ENCODE peak calls at places on chromosomes 13 and 19, in four cellular contexts. U is H9, X is mesendoderm, V is H1. R is an unnamed sample.

GRCh38 chr13:31242342-31242741 is 42.6 kb downstream of the B3GLCT start:
- DNase-seq in U (no peak), X (no peak), V (no peak), R (no peak)

GRCh38 chr19:7415163-7415856 is 66.6 kb downstream of the ARHGEF18 start:
- DNase-seq in U (no peak), X (no peak), V (no peak), R (peak)

GRCh38 chr13:19927117-19927734 is 31.3 kb upstream of the ZMYM2 start:
- DNase-seq in U (no peak), X (peak), V (no peak), R (peak)

GRCh38 chr13:25375727-25376358 is 4.1 kb downstream of the ATP8A2 start:
- DNase-seq in U (peak), X (peak), V (peak), R (peak)

GRCh38 chr13:63249411-63249810 is 1833.8 kb upstream of the PCDH20 start:
- DNase-seq in U (no peak), X (no peak), V (no peak), R (no peak)

GRCh38 chr19:2549701-2550191 is 73.8 kb downstream of the GADD45B start:
- DNase-seq in U (no peak), X (no peak), V (no peak), R (peak)

GRCh38 chr13:74061939-74062595 is 72.1 kb downstream of the KLF12 start:
- DNase-seq in U (no peak), X (no peak), V (no peak), R (peak)

GRCh38 chr19:51246153-51246552 is 4.7 kb upstream of the SIGLECL1 start:
- DNase-seq in U (no peak), X (no peak), V (no peak), R (peak)

GRCh38 chr13:75993246-75993645 is 357.1 kb downstream of the LMO7 start:
- DNase-seq in U (no peak), X (no peak), V (no peak), R (no peak)

GRCh38 chr13:113178070-113178895 is 19.8 kb downstream of the PROZ start:
- DNase-seq in U (no peak), X (peak), V (no peak), R (peak)

GRCh38 chr19:2500861-2501260 is 24.9 kb downstream of the GADD45B start:
- DNase-seq in U (no peak), X (no peak), V (no peak), R (no peak)

GRCh38 chr19:28504727-28505126 is 708.2 kb downstream of the UQCRFS1 start:
- DNase-seq in U (no peak), X (peak), V (no peak), R (no peak)

GRCh38 chr19:3508771-3509535 is 2.8 kb downstream of the FZR1 start:
- DNase-seq in U (no peak), X (no peak), V (no peak), R (peak)

GRCh38 chr13:36193151-36193855 is 21.1 kb downstream of the SOHLH2 start:
- DNase-seq in U (no peak), X (peak), V (no peak), R (no peak)

GRCh38 chr19:32337176-32337808 is 8.1 kb upstream of the ZNF507 start:
- DNase-seq in U (no peak), X (no peak), V (no peak), R (no peak)

GRCh38 chr13:52707375-52707774 is 32.2 kb downstream of the CNMD start:
- DNase-seq in U (no peak), X (peak), V (no peak), R (no peak)

GRCh38 chr13:51862965-51863364 is 1.2 kb downstream of the CCDC70 start:
- DNase-seq in U (no peak), X (no peak), V (no peak), R (no peak)

GRCh38 chr13:30564489-30564888 is 53.2 kb upstream of the USPL1 start:
- DNase-seq in U (no peak), X (no peak), V (no peak), R (no peak)

GRCh38 chr13:35256459-35257148 is 219.9 kb downstream of the MAB21L1 start:
- DNase-seq in U (no peak), X (no peak), V (no peak), R (no peak)

GRCh38 chr13:114161028-114161556 is 18.0 kb upstream of the CFAP97D2 start:
- DNase-seq in U (no peak), X (no peak), V (no peak), R (no peak)

GRCh38 chr19:18170714-18171255 is 2.8 kb upstream of the IFI30 start:
- DNase-seq in U (no peak), X (no peak), V (no peak), R (no peak)

GRCh38 chr19:2706251-2706650 is 3.8 kb upstream of the GNG7 start:
- DNase-seq in U (no peak), X (no peak), V (no peak), R (no peak)

GRCh38 chr19:55369651-55370304 is 485 bp downstream of the IL11 start:
- DNase-seq in U (peak), X (peak), V (peak), R (peak)

GRCh38 chr19:15265849-15266248 is 33.6 kb upstream of the EPHX3 start:
- DNase-seq in U (no peak), X (no peak), V (no peak), R (peak)

GRCh38 chr13:73254827-73255226 is 196.0 kb downstream of the KLF5 start:
- DNase-seq in U (no peak), X (no peak), V (no peak), R (no peak)

GRCh38 chr13:40692946-40693345 is 26.5 kb upstream of the FOXO1 start:
- DNase-seq in U (no peak), X (no peak), V (no peak), R (no peak)

GRCh38 chr19:32174386-32175113 is 170.9 kb upstream of the ZNF507 start:
- DNase-seq in U (no peak), X (no peak), V (peak), R (no peak)

GRCh38 chr13:30045916-30046704 is 195.7 kb upstream of the UBL3 start:
- DNase-seq in U (no peak), X (no peak), V (peak), R (peak)

GRCh38 chr13:113860051-113860471 is 3.8 kb downstream of the GAS6 start:
- DNase-seq in U (peak), X (peak), V (peak), R (no peak)

GRCh38 chr13:69556540-69557196 is 551.0 kb upstream of the ATXN8OS start:
- DNase-seq in U (peak), X (peak), V (no peak), R (no peak)

GRCh38 chr13:78030351-78030750 is 111.7 kb upstream of the EDNRB start:
- DNase-seq in U (no peak), X (no peak), V (no peak), R (no peak)

GRCh38 chr13:57633141-57633949 is 1.8 kb downstream of the PCDH17 start:
- DNase-seq in U (peak), X (peak), V (peak), R (no peak)

GRCh38 chr13:79435549-79435948 is 29.5 kb upstream of the RBM26 start:
- DNase-seq in U (no peak), X (no peak), V (no peak), R (peak)

GRCh38 chr13:51912091-51912490 is 50.3 kb downstream of the CCDC70 start:
- DNase-seq in U (peak), X (no peak), V (no peak), R (no peak)

GRCh38 chr19:33064778-33065550 is at the start of gene RHPN2:
- DNase-seq in U (peak), X (peak), V (peak), R (peak)

GRCh38 chr13:24050292-24050711 is 110.2 kb upstream of the SPATA13 start:
- DNase-seq in U (no peak), X (no peak), V (no peak), R (peak)

GRCh38 chr13:46178143-46178542 is 3.8 kb downstream of the LCP1 start:
- DNase-seq in U (no peak), X (no peak), V (no peak), R (no peak)

GRCh38 chr13:43596924-43597598 is 189.7 kb downstream of the ENOX1 start:
- DNase-seq in U (no peak), X (no peak), V (no peak), R (no peak)

GRCh38 chr13:93224545-93224944 is 2.1 kb upstream of the GPC6 start:
- DNase-seq in U (peak), X (peak), V (no peak), R (peak)

GRCh38 chr19:41843371-41843770 is 1.1 kb downstream of the LYPD4 start:
- DNase-seq in U (no peak), X (no peak), V (no peak), R (no peak)
- H4K5ac ChIP-seq in U (no peak), X (no peak), V (no peak), R (no peak)

GRCh38 chr13:90448466-90449037 is 898.9 kb upstream of the MIR17HG start:
- DNase-seq in U (no peak), X (no peak), V (no peak), R (no peak)

GRCh38 chr13:90447034-90447734 is 900.3 kb upstream of the MIR17HG start:
- DNase-seq in U (no peak), X (no peak), V (no peak), R (no peak)

GRCh38 chr13:90445179-90445578 is 902.3 kb upstream of the MIR17HG start:
- DNase-seq in U (peak), X (peak), V (no peak), R (peak)

GRCh38 chr13:90444232-90444631 is 903.3 kb upstream of the MIR17HG start:
- DNase-seq in U (no peak), X (no peak), V (no peak), R (no peak)

DNA sequence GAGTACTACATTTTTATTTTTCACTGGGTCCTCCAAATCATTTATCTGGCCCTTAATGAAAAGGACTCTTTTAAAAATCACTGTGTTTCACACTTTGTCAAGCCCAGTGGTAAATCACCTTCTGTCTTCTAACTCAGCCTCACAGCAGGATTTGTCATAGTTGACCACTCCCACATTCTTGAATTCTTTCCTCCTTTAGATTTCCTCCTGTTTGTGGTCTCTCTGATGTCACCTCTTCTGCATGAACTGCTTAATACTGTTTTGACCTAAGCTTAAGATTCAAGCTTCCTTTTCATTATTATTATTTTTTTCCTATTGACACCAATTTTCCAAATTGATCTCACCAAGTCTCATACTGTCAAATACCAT is 899.8 kb upstream of the MIR17HG start:
- DNase-seq in U (no peak), X (peak), V (no peak), R (peak)
- H4K5ac ChIP-seq in U (no peak), X (no peak), V (no peak), R (no peak)

DNA sequence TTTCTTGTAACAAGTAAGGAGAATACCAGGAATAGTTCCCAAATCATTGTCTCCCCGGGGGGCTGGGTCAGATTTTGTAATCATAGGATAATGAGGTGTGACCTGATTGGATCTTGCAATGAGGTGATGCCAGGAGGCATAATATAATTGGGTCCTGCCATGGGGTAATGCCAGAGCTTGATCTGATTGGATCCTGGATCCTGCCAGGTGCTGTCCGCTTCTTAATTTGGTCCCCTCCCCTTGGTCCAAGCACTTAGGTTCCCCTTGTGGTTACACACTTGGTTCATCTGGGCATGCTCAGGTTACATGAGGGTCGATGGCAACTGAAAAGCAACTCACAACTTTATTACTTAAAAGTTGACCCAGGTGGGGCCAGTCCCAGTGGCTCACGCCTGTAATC is 20.1 kb downstream of the RASL11A start:
- DNase-seq in U (peak), X (peak), V (no peak), R (no peak)
- H4K5ac ChIP-seq in U (no peak), X (no peak), V (no peak), R (no peak)

DNA sequence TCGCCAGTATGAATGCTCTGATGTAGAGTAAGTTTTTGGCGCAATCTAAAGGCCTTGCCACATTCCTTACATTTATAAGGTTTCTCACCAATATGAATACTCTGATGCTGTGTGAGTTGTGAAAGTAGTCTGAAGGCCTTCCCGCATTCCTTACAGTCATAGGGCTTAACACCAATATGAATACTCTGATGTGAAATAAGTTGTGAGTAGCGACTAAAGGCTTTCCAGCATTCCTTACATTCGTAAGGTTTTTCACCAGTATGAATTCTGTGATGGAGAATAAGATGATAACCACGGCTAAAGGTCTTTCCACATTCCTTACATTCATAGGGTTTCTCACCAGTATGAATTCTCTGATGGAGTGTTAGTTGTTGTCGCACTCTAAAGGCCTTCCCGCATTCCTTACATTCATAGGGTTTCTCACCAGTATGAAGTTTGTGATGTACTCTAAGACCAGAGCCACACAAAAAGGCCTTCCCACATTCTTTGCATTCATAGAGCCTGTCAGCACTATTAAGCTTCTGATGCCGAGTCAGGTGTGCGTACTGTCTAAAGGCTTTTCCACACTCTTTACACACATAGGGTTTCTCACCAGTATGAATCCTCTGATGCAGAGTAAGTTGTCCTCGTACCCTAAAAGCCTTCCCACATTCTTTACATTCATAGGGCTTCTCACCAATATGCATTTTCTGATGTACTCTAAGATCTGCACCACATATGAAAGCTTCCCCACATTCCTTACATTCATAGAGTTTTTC is 14.1 kb upstream of the ZFP14 start:
- DNase-seq in U (no peak), X (peak), V (no peak), R (no peak)
- H4K5ac ChIP-seq in U (no peak), X (no peak), V (no peak), R (no peak)

GRCh38 chr13:96086736-96087135 is 3.2 kb upstream of the HS6ST3 start:
- DNase-seq in U (no peak), X (no peak), V (no peak), R (no peak)
- H4K5ac ChIP-seq in U (no peak), X (no peak), V (no peak), R (no peak)

DNA sequence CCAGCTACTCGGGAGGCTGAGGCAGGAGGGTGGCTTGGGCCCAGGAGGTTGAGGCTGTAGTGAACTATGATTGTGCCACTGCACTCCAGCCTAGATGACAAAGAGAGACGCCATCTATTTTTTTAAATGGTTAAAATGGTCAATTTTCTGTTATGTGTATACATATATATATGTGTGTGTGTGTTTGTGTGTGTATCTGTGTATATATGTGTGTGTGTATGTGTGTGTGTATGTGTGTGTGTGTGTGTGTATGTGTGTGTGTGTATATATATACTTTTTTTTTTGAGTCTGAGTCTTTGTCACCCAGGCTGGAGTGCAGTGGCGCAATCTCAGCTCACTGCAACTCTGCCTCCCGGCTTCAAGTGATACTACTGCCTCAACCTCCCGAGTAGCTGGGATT is 42.9 kb upstream of the KLF2 start:
- DNase-seq in U (no peak), X (no peak), V (no peak), R (no peak)
- H4K5ac ChIP-seq in U (no peak), X (no peak), V (no peak), R (no peak)

DNA sequence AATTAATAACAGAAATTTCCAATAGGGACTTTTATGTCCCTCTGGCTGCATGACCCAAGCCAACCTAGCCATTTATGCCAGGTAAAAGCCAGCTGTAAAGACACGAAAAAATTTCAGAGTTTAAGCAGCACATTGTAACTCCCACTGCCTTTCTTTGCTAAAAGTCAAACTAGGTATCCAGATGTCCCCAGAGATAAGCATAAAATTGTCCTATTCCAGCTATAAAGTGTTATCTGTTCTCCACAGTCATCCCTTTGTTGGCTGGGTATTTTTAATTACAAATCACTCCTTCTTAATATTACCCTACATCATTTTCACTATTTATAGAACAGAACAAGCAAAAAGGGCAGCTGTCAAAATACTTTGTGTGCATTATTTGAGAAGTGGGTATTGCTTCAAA is 3.2 kb upstream of the ZNF154 start:
- DNase-seq in U (no peak), X (no peak), V (no peak), R (no peak)
- H4K5ac ChIP-seq in U (no peak), X (no peak), V (no peak), R (no peak)

GRCh38 chr13:44920013-44920412 is 69.3 kb downstream of the NUFIP1 start:
- DNase-seq in U (no peak), X (no peak), V (no peak), R (no peak)
- H4K5ac ChIP-seq in U (no peak), X (no peak), V (no peak), R (no peak)

GRCh38 chr13:105334211-105334610 is 1201.3 kb downstream of the EFNB2 start:
- DNase-seq in U (no peak), X (no peak), V (no peak), R (peak)
- H4K5ac ChIP-seq in U (no peak), X (no peak), V (no peak), R (no peak)

R was measured in IMR-90.